ENCODE peak calls at places on chromosome 14, in nine cellular contexts. E, Y, R, L, I, K, C, W and V are unnamed samples.

GRCh38 chr14:61813101-61813596 is 50.9 kb downstream of the SNAPC1 start:
- DNase-seq in R (no peak), I (no peak), E (no peak), C (no peak), K (peak), W (no peak), Y (no peak), L (no peak), V (no peak)

GRCh38 chr14:93301821-93302447 is 30.9 kb downstream of the BTBD7 start:
- DNase-seq in W (no peak), I (no peak), R (no peak), K (no peak), E (no peak), L (no peak), Y (no peak), C (no peak), V (no peak)

GRCh38 chr14:42541535-42542001 is 934.9 kb downstream of the LRFN5 start:
- DNase-seq in R (no peak), W (no peak), Y (no peak), C (no peak), E (peak), L (no peak), I (no peak), K (no peak), V (no peak)

GRCh38 chr14:71358209-71358931 is 451.1 kb downstream of the PCNX1 start:
- DNase-seq in E (peak), K (no peak), W (no peak), L (no peak), R (no peak), I (no peak), Y (no peak), C (no peak), V (no peak)

GRCh38 chr14:79418649-79419415 is 792.5 kb downstream of the DIO2 start:
- DNase-seq in R (no peak), K (no peak), W (no peak), E (no peak), Y (no peak), C (no peak), I (no peak), L (no peak), V (no peak)

GRCh38 chr14:100522616-100523021 is 64.6 kb downstream of the BEGAIN start:
- DNase-seq in C (no peak), Y (no peak), K (no peak), I (no peak), E (no peak), R (no peak), W (no peak), L (no peak), V (peak)

GRCh38 chr14:28707814-28708213 is 58.8 kb upstream of the FOXG1 start:
- DNase-seq in L (no peak), Y (no peak), I (no peak), K (no peak), W (no peak), E (peak), C (no peak), R (no peak), V (no peak)

GRCh38 chr14:85401396-85401795 is 128.5 kb upstream of the FLRT2 start:
- DNase-seq in E (no peak), Y (no peak), C (no peak), K (no peak), I (peak), W (no peak), R (no peak), L (no peak), V (no peak)

GRCh38 chr14:34081576-34082136 is 130.8 kb upstream of the EGLN3 start:
- DNase-seq in L (no peak), I (peak), K (no peak), W (no peak), Y (no peak), R (no peak), C (no peak), E (peak), V (no peak)